ENCODE peak calls at places on chromosomes 13 and 19, in six cellular contexts. Z is pancreas, X is hepatocyte, W is NCI-H510A treated with DMSO at 0.1 percent for 48 hours, Q is IMR-90, J is psoas muscle. P is an unnamed sample.

GRCh38 chr13:23922005-23922932 is 25.0 kb upstream of the C1QTNF9B start:
- DNase-seq in Z (no peak), X (no peak), W (no peak), Q (peak), J (no peak), P (no peak)

GRCh38 chr13:113843063-113843654 is 20.7 kb downstream of the GAS6 start:
- DNase-seq in Z (no peak), X (no peak), W (no peak), Q (no peak), J (peak), P (no peak)

GRCh38 chr13:113832204-113832603 is 31.7 kb downstream of the GAS6 start:
- DNase-seq in Z (no peak), X (no peak), W (no peak), Q (no peak), J (peak), P (no peak)

GRCh38 chr19:11560404-11560988 is 1.5 kb upstream of the ELOF1 start:
- DNase-seq in Z (peak), X (peak), W (peak), Q (peak), J (no peak), P (peak)

GRCh38 chr13:33509642-33510229 is 224.2 kb upstream of the STARD13 start:
- DNase-seq in Z (no peak), X (no peak), W (no peak), Q (no peak), J (no peak), P (no peak)

GRCh38 chr19:13843104-13843921 is 33.6 kb upstream of the NANOS3 start:
- DNase-seq in Z (peak), X (peak), W (peak), Q (peak), J (peak), P (no peak)

GRCh38 chr19:30743702-30744101 is 371.5 kb downstream of the ZNF536 start:
- DNase-seq in Z (no peak), X (no peak), W (no peak), Q (no peak), J (no peak), P (no peak)

GRCh38 chr13:80630685-80631121 is 289.8 kb upstream of the SPRY2 start:
- DNase-seq in Z (no peak), X (no peak), W (no peak), Q (no peak), J (no peak), P (no peak)

GRCh38 chr13:106917024-106917491 is 349.1 kb upstream of the ARGLU1 start:
- DNase-seq in Z (no peak), X (no peak), W (no peak), Q (no peak), J (no peak), P (no peak)

GRCh38 chr19:1394252-1395193 is 6.8 kb downstream of the GAMT start:
- DNase-seq in Z (peak), X (no peak), W (no peak), Q (no peak), J (no peak), P (no peak)

GRCh38 chr19:34232566-34233481 is 21.5 kb upstream of the GARRE1 start:
- DNase-seq in Z (no peak), X (peak), W (no peak), Q (peak), J (peak), P (no peak)

GRCh38 chr13:46354143-46355087 is 32.6 kb downstream of the RUBCNL start:
- DNase-seq in Z (no peak), X (no peak), W (no peak), Q (peak), J (no peak), P (no peak)

GRCh38 chr19:35879770-35880317 is 11.5 kb downstream of the APLP1 start:
- DNase-seq in Z (peak), X (peak), W (peak), Q (peak), J (peak), P (peak)

GRCh38 chr19:33554821-33555220 is 33.2 kb upstream of the PEPD start:
- DNase-seq in Z (no peak), X (no peak), W (no peak), Q (no peak), J (no peak), P (no peak)

GRCh38 chr19:7942981-7943443 is 454 bp downstream of the TIMM44 start:
- DNase-seq in Z (no peak), X (no peak), W (no peak), Q (no peak), J (no peak), P (no peak)

GRCh38 chr19:5485286-5485636 is 30.0 kb downstream of the ZNRF4 start:
- DNase-seq in Z (no peak), X (no peak), W (no peak), Q (no peak), J (no peak), P (no peak)

GRCh38 chr13:111287201-111287600 is 33.2 kb upstream of the TEX29 start:
- DNase-seq in Z (no peak), X (no peak), W (no peak), Q (no peak), J (no peak), P (no peak)

GRCh38 chr19:35357867-35358573 is at the start of gene FFAR3:
- DNase-seq in Z (peak), X (no peak), W (no peak), Q (peak), J (peak), P (peak)

GRCh38 chr19:33505168-33505567 is 16.4 kb downstream of the PEPD start:
- DNase-seq in Z (no peak), X (no peak), W (no peak), Q (no peak), J (no peak), P (peak)

GRCh38 chr13:39451860-39452301 is 151.1 kb downstream of the LHFPL6 start:
- DNase-seq in Z (no peak), X (no peak), W (no peak), Q (peak), J (peak), P (peak)

GRCh38 chr19:35476149-35476548 is 14.1 kb downstream of the KRTDAP start:
- DNase-seq in Z (no peak), X (no peak), W (no peak), Q (no peak), J (no peak), P (no peak)

GRCh38 chr19:42091300-42092266 is 15.6 kb downstream of the ZNF574 start:
- DNase-seq in Z (no peak), X (no peak), W (no peak), Q (peak), J (no peak), P (peak)

GRCh38 chr13:93857126-93857525 is 622.4 kb downstream of the DCT start:
- DNase-seq in Z (no peak), X (no peak), W (no peak), Q (peak), J (no peak), P (no peak)

GRCh38 chr13:26991508-26992181 is 180.0 kb downstream of the USP12 start:
- DNase-seq in Z (peak), X (peak), W (no peak), Q (peak), J (no peak), P (no peak)

GRCh38 chr19:36488118-36488815 is 1.1 kb downstream of the ZNF566 start:
- DNase-seq in Z (no peak), X (no peak), W (no peak), Q (peak), J (no peak), P (no peak)

GRCh38 chr19:4184718-4185352 is 2.3 kb downstream of the ANKRD24 start:
- DNase-seq in Z (no peak), X (no peak), W (no peak), Q (no peak), J (no peak), P (no peak)

GRCh38 chr13:98143601-98144500 is 957 bp downstream of the FARP1 start:
- DNase-seq in Z (peak), X (peak), W (no peak), Q (peak), J (peak), P (peak)

GRCh38 chr13:99432637-99433542 is 68.4 kb upstream of the TM9SF2 start:
- DNase-seq in Z (no peak), X (peak), W (no peak), Q (peak), J (peak), P (peak)

GRCh38 chr13:98495627-98496238 is 81.2 kb downstream of the STK24 start:
- DNase-seq in Z (no peak), X (no peak), W (no peak), Q (no peak), J (no peak), P (no peak)

GRCh38 chr13:44331912-44332840 is 41.4 kb upstream of the SERP2 start:
- DNase-seq in Z (no peak), X (peak), W (no peak), Q (peak), J (peak), P (peak)

GRCh38 chr19:48510421-48511268 is 990 bp downstream of the LMTK3 start:
- DNase-seq in Z (peak), X (peak), W (no peak), Q (peak), J (peak), P (peak)

GRCh38 chr19:22335716-22336115 is 49.5 kb downstream of the ZNF729 start:
- DNase-seq in Z (no peak), X (no peak), W (no peak), Q (no peak), J (no peak), P (no peak)

GRCh38 chr13:43688230-43688907 is 98.4 kb downstream of the ENOX1 start:
- DNase-seq in Z (no peak), X (no peak), W (no peak), Q (no peak), J (no peak), P (no peak)

GRCh38 chr19:15374796-15375440 is 4.7 kb downstream of the AKAP8 start:
- DNase-seq in Z (no peak), X (no peak), W (no peak), Q (no peak), J (peak), P (no peak)

GRCh38 chr13:95781016-95781415 is 104.1 kb downstream of the DNAJC3 start:
- DNase-seq in Z (no peak), X (no peak), W (no peak), Q (no peak), J (no peak), P (no peak)